ENCODE peak calls at places on chromosomes 6 and 20, in four cellular contexts. T is hepatocyte, Q is neural progenitor cell, P is PC-3. M is an unnamed sample.

GRCh38 chr20:22381812-22382416 is 202.5 kb downstream of the FOXA2 start:
- DNase-seq in Q (no peak), P (no peak), T (no peak), M (no peak)

GRCh38 chr6:104595315-104595820 is 264.4 kb downstream of the HACE1 start:
- DNase-seq in Q (no peak), T (no peak), P (no peak), M (no peak)

GRCh38 chr6:19180348-19181073 is 656.7 kb upstream of the ID4 start:
- DNase-seq in T (peak; percentile 66), Q (no peak), P (no peak), M (no peak)

GRCh38 chr20:32203556-32204484 is 3.7 kb downstream of the PLAGL2 start:
- DNase-seq in T (peak; percentile 77), P (no peak), Q (no peak), M (no peak)

GRCh38 chr6:42138630-42139619 is 3.5 kb downstream of the C6orf132 start:
- DNase-seq in Q (peak; percentile 81), P (peak; percentile 78), T (no peak), M (peak; percentile 54)

GRCh38 chr20:64198347-64198746 is 34.1 kb downstream of the MYT1 start:
- DNase-seq in T (no peak), Q (no peak), P (no peak), M (no peak)

GRCh38 chr6:125780540-125781306 is 10.0 kb upstream of the NCOA7 start:
- DNase-seq in T (peak; percentile 71), P (peak; percentile 58), Q (peak; percentile 46), M (peak; percentile 78)

GRCh38 chr6:137921823-137922222 is 54.8 kb downstream of the TNFAIP3 start:
- DNase-seq in P (no peak), T (no peak), Q (no peak), M (no peak)

GRCh38 chr20:53707341-53708102 is 113.9 kb upstream of the ZNF217 start:
- DNase-seq in P (peak; percentile 35), Q (no peak), T (no peak), M (no peak)

GRCh38 chr6:135566311-135567068 is 69.0 kb upstream of the AHI1 start:
- DNase-seq in P (no peak), Q (no peak), T (no peak), M (no peak)

GRCh38 chr6:12147557-12148316 is 135.6 kb downstream of the HIVEP1 start:
- DNase-seq in P (peak; percentile 30), Q (no peak), T (no peak), M (no peak)
- H3K4me3 ChIP-seq in P (peak overlapping the region; percentile 33), Q (no peak overlapping the region), T (no peak overlapping the region), M (no peak overlapping the region)

DNA sequence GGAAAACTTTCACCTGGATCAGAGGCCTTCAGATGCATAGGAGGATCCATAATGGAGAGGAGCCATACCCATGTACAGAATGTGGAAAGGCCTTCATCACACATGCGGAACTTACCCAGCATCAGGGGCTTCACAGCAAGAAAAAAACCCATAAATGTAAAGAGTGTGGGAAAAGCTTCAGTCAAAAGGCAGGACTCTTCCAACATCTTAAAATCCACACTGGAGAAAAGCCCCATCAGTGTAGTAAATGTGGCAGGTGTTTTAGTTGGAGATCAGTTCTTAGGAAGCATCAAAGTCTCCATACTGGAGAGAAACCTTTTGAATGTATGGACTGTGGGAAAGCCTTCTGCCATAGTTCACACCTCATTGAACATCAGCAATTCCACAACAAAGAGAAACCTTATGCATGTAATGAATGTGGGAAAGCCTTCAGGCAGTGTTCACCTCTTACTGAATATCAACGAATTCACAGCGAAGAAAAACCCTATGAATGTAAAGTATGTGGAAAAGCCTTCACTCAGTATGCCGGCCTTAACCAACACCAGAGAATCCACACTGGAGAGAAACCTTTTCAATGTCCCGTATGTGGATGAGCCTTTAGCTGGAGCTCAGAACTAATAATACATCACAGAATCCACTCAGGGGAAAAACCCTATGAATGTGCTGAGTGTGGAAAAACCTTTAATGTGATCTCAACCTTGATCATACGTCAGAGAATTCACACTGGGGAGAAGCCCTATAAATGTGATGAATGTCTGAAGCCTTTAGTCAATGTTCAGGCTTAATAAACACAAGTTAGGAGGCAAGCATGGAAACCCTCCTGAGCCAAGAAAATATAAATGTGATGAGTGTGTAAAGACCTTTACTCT is 36.7 kb upstream of the ZSCAN9 start:
- DNase-seq in Q (no peak), P (no peak), T (no peak), M (no peak)
- TF ChIP-seq EZH2 in Q (no peak), P (no peak), T (no peak), M (no peak)

GRCh38 chr6:159960485-159960884 is 8.4 kb upstream of the IGF2R start:
- DNase-seq in Q (no peak), P (no peak), T (no peak), M (no peak)
- H3K27ac ChIP-seq in Q (no peak overlapping the region), P (no peak overlapping the region), T (no peak overlapping the region), M (no peak overlapping the region)

GRCh38 chr6:121885399-121886152 is 450.1 kb downstream of the GJA1 start:
- DNase-seq in T (peak; percentile 58), P (no peak), Q (no peak), M (no peak)
- H3K4me3 ChIP-seq in T (no peak overlapping the region), P (no peak overlapping the region), Q (no peak overlapping the region), M (no peak overlapping the region)

DNA sequence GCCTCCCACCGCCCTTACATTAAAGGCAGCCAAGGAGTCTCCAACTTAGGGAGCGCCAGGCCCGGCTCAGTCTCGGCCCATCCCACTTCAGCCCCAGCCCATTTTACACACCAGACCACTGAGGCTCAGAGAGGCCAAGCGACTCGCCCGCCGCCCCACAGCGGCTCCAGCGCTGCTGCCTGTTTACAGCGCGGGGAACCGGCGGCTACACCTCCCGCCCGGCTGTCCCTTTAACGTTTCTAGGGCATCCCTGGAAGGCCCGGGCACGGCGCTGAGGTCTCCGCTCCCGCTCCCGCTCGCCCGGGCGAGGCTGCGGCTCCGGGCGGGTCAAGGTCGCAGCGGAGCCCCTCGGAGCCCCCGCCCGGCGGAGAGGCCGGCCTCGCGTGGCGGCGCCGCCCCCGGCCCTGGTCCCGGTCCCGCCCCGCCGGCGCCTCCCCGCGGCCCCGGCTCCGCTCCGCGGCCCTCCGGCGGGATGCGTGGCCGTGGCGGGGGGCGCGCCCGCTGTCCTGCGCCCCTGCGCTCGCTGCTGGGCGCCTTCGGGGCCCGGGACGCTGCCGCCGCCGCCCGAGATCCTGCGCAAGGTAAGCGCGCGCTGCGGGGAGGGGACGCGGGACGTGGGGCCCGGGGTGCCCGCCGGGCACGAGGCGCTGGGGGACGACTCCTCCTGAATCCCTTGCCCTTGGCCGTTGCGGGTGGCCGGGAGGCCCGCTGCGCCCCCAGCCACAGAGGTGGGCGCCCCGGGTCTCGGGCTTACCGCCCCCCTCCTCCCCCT is 27.1 kb upstream of the PHACTR3 start:
- DNase-seq in Q (peak; percentile 27), T (no peak), P (no peak), M (no peak)
- TF ChIP-seq EZH2 in Q (peak; percentile 85), T (no peak), P (no peak), M (no peak)